ENCODE peak calls at places on chromosomes 13 and 19, in seven cellular contexts. F, A, E, G, X, S and P are unnamed samples. For H3K4me1, the result is how much of the 10 kb centered on the place peaks cover.

GRCh38 chr19:58366576-58367430 is 4.3 kb upstream of the ZNF497 start:
- DNase-seq in F (no peak), A (no peak), E (no peak), G (no peak), X (no peak), S (no peak), P (no peak)

GRCh38 chr13:39765801-39766463 is 110.5 kb downstream of the COG6 start:
- DNase-seq in F (no peak), A (peak), E (no peak), G (no peak), X (peak), S (no peak), P (peak)

GRCh38 chr19:2820112-2820702 is 539 bp downstream of the ZNF554 start:
- DNase-seq in F (no peak), A (no peak), E (no peak), G (no peak), X (no peak), S (no peak), P (no peak)

GRCh38 chr13:23678768-23679167 is 108.6 kb downstream of the TNFRSF19 start:
- DNase-seq in F (no peak), A (no peak), E (no peak), G (no peak), X (no peak), S (no peak), P (no peak)

GRCh38 chr19:428144-428543 is 19.2 kb upstream of the C2CD4C start:
- DNase-seq in F (no peak), A (no peak), E (no peak), G (peak), X (no peak), S (no peak), P (no peak)

GRCh38 chr13:109314101-109314500 is 472.3 kb downstream of the IRS2 start:
- DNase-seq in F (no peak), A (no peak), E (peak), G (no peak), X (no peak), S (no peak), P (no peak)

GRCh38 chr13:24074687-24075086 is 85.8 kb upstream of the SPATA13 start:
- DNase-seq in F (no peak), A (peak), E (no peak), G (no peak), X (no peak), S (no peak), P (no peak)

GRCh38 chr19:54335979-54336892 is 2.7 kb downstream of the LILRA4 start:
- DNase-seq in F (no peak), A (no peak), E (no peak), G (no peak), X (no peak), S (no peak), P (no peak)

GRCh38 chr19:10194500-10195198 is at the start of gene DNMT1:
- DNase-seq in F (peak), A (peak), E (peak), G (peak), X (peak), S (peak), P (peak)

GRCh38 chr19:36182612-36183454 is 30.6 kb upstream of the COX7A1 start:
- DNase-seq in F (no peak), A (no peak), E (no peak), G (no peak), X (no peak), S (no peak), P (no peak)

GRCh38 chr19:13100871-13101589 is 1.6 kb downstream of the LYL1 start:
- DNase-seq in F (no peak), A (no peak), E (no peak), G (no peak), X (no peak), S (no peak), P (peak)

GRCh38 chr19:38417544-38418506 is 8.2 kb downstream of the RASGRP4 start:
- DNase-seq in F (peak), A (peak), E (no peak), G (peak), X (peak), S (no peak), P (no peak)

GRCh38 chr13:44573790-44574465 is 2.2 kb downstream of the TSC22D1 start:
- DNase-seq in F (peak), A (peak), E (no peak), G (no peak), X (no peak), S (no peak), P (no peak)

GRCh38 chr13:57250472-57250871 is 83.5 kb downstream of the PRR20E start:
- DNase-seq in F (no peak), A (no peak), E (no peak), G (no peak), X (no peak), S (no peak), P (no peak)

GRCh38 chr19:17404015-17404414 is 1.4 kb downstream of the BST2 start:
- DNase-seq in F (no peak), A (no peak), E (no peak), G (no peak), X (no peak), S (no peak), P (no peak)

GRCh38 chr19:45632468-45633196 is 6.6 kb downstream of the EML2 start:
- DNase-seq in F (peak), A (peak), E (no peak), G (peak), X (peak), S (no peak), P (peak)

GRCh38 chr19:58229255-58229639 is 533 bp downstream of the ZNF544 start:
- DNase-seq in F (peak), A (no peak), E (no peak), G (no peak), X (no peak), S (no peak), P (no peak)

GRCh38 chr13:26529441-26529840 is 28.0 kb upstream of the WASF3 start:
- DNase-seq in F (no peak), A (peak), E (no peak), G (no peak), X (no peak), S (peak), P (peak)

GRCh38 chr13:114154476-114154875 is 22.1 kb upstream of the RASA3 start:
- DNase-seq in F (no peak), A (no peak), E (no peak), G (no peak), X (no peak), S (no peak), P (no peak)

GRCh38 chr13:64723735-64724134 is 2506.4 kb downstream of the PCDH9 start:
- DNase-seq in F (peak), A (no peak), E (no peak), G (no peak), X (no peak), S (peak), P (no peak)

GRCh38 chr13:112140366-112140765 is 73.4 kb downstream of the SOX1 start:
- DNase-seq in F (no peak), A (peak), E (no peak), G (no peak), X (no peak), S (no peak), P (no peak)

GRCh38 chr13:56953965-56954364 is 186.8 kb upstream of the PRR20A start:
- DNase-seq in F (no peak), A (no peak), E (no peak), G (no peak), X (no peak), S (no peak), P (no peak)

GRCh38 chr13:62280590-62280989 is 864.9 kb upstream of the PCDH20 start:
- DNase-seq in F (no peak), A (no peak), E (no peak), G (no peak), X (no peak), S (no peak), P (no peak)

GRCh38 chr13:46101002-46101401 is 3.8 kb downstream of the CPB2 start:
- DNase-seq in F (no peak), A (no peak), E (no peak), G (no peak), X (no peak), S (no peak), P (no peak)

GRCh38 chr19:46107371-46107770 is 17.1 kb downstream of the IGFL3 start:
- DNase-seq in F (no peak), A (no peak), E (no peak), G (no peak), X (no peak), S (no peak), P (no peak)

GRCh38 chr13:23859904-23860303 is 29.3 kb downstream of the MIPEP start:
- DNase-seq in F (no peak), A (no peak), E (no peak), G (no peak), X (no peak), S (no peak), P (no peak)

GRCh38 chr13:91144054-91144453 is 203.4 kb upstream of the MIR17HG start:
- DNase-seq in F (no peak), A (no peak), E (no peak), G (no peak), X (no peak), S (no peak), P (no peak)

GRCh38 chr19:16446108-16447014 is 25.4 kb downstream of the EPS15L1 start:
- DNase-seq in F (no peak), A (no peak), E (no peak), G (no peak), X (no peak), S (no peak), P (no peak)

GRCh38 chr19:41795031-41795461 is 1.3 kb upstream of the CEACAM3 start:
- DNase-seq in F (peak), A (peak), E (no peak), G (no peak), X (no peak), S (peak), P (no peak)

GRCh38 chr13:29887651-29888050 is 37.2 kb upstream of the UBL3 start:
- DNase-seq in F (no peak), A (no peak), E (peak), G (no peak), X (no peak), S (no peak), P (no peak)

GRCh38 chr19:19257137-19257536 is 16.0 kb downstream of the TM6SF2 start:
- DNase-seq in F (no peak), A (no peak), E (no peak), G (no peak), X (no peak), S (no peak), P (no peak)

GRCh38 chr19:44282846-44283245 is 22.0 kb downstream of the ZNF235 start:
- DNase-seq in F (no peak), A (no peak), E (no peak), G (no peak), X (no peak), S (no peak), P (no peak)

GRCh38 chr19:808176-808741 is 11.0 kb downstream of the PTBP1 start:
- DNase-seq in F (no peak), A (no peak), E (no peak), G (no peak), X (no peak), S (no peak), P (peak)

GRCh38 chr13:112065867-112066623 is 904 bp upstream of the SOX1 start:
- DNase-seq in F (no peak), A (no peak), E (peak), G (no peak), X (no peak), S (no peak), P (no peak)

GRCh38 chr19:18057557-18057956 is 29.2 kb downstream of the IL12RB1 start:
- DNase-seq in F (no peak), A (peak), E (no peak), G (no peak), X (peak), S (no peak), P (no peak)

GRCh38 chr13:95184317-95184716 is 116.9 kb downstream of the ABCC4 start:
- DNase-seq in F (no peak), A (no peak), E (no peak), G (no peak), X (no peak), S (no peak), P (no peak)

GRCh38 chr13:95185851-95186250 is 115.4 kb downstream of the ABCC4 start:
- DNase-seq in F (no peak), A (no peak), E (no peak), G (no peak), X (no peak), S (no peak), P (no peak)

GRCh38 chr13:95188128-95188527 is 113.1 kb downstream of the ABCC4 start:
- DNase-seq in F (no peak), A (no peak), E (no peak), G (no peak), X (no peak), S (no peak), P (no peak)

GRCh38 chr13:95182570-95183285 is 118.5 kb downstream of the ABCC4 start:
- DNase-seq in F (no peak), A (no peak), E (no peak), G (no peak), X (no peak), S (no peak), P (no peak)

DNA sequence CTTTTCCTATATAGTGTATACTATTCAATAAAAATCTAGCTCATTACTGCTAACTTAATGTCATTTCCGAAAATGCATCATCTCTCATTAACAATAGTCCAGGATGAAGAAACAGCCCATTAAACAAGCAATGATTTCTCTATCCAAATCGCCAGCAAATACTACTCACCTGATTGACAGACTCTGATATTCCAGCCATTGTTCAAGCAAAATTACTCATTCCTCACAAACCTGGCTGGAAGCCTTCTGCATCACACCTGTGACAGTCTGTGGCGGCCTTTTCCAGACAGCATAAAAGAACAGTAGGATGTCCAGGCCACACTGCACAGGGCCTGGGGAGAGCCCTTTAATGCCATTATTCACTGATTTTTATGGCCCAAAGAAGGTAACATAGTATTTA is 115.9 kb downstream of the ABCC4 start:
- DNase-seq in F (no peak), A (no peak), E (no peak), G (no peak), X (no peak), S (no peak), P (no peak)
- TF ChIP-seq EP300 in F (no peak), A (no peak), E (no peak), G (no peak), X (no peak), S (no peak), P (no peak)

GRCh38 chr13:79830426-79830825 is 349.5 kb downstream of the NDFIP2 start:
- DNase-seq in F (no peak), A (no peak), E (no peak), G (no peak), X (no peak), S (no peak), P (no peak)

GRCh38 chr13:79833972-79834371 is 353.0 kb downstream of the NDFIP2 start:
- DNase-seq in F (no peak), A (no peak), E (no peak), G (no peak), X (no peak), S (no peak), P (no peak)

GRCh38 chr13:79830945-79831344 is 350.0 kb downstream of the NDFIP2 start:
- DNase-seq in F (no peak), A (no peak), E (no peak), G (no peak), X (no peak), S (no peak), P (no peak)

GRCh38 chr13:79829880-79830279 is 348.9 kb downstream of the NDFIP2 start:
- DNase-seq in F (no peak), A (no peak), E (no peak), G (no peak), X (no peak), S (no peak), P (no peak)

GRCh38 chr13:79831556-79831955 is 350.6 kb downstream of the NDFIP2 start:
- DNase-seq in F (no peak), A (no peak), E (no peak), G (no peak), X (no peak), S (no peak), P (no peak)
- TF ChIP-seq POLR2A in F (no peak), A (no peak), E (no peak), G (no peak), X (no peak), S (no peak), P (no peak)

DNA sequence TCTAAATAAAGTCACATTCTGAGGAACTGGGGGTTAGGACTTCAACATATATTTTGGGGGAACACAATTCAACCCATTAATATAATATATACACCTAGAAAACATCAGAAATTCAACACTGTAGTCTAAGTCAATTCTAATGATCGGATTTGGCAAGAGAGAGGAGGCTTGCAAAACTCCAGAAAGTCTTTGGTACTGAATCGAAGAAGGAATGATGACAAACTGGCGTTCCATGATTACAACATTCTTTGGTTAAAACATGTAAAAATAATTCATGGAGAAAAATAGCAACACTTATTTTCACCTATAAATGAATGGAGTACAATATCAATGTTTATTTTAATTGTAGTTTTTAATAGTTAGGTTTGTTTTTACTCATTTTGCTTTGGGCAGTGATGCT is 62.4 kb downstream of the MBNL2 start:
- DNase-seq in F (no peak), A (no peak), E (no peak), G (no peak), X (no peak), S (no peak), P (no peak)
- H3K4me1 ChIP-seq in F (half or more), A (under half), E (half or more), G (half or more), X (half or more), S (under half), P (under half)

GRCh38 chr13:97226788-97227627 is 4.9 kb downstream of the MBNL2 start:
- DNase-seq in F (no peak), A (peak), E (no peak), G (no peak), X (peak), S (no peak), P (no peak)
- TF ChIP-seq EP300 in F (no peak), A (no peak), E (no peak), G (no peak), X (no peak), S (peak), P (no peak)

GRCh38 chr13:88217372-88217771 is 546.2 kb downstream of the SLITRK5 start:
- DNase-seq in F (no peak), A (no peak), E (no peak), G (no peak), X (no peak), S (no peak), P (no peak)
- TF ChIP-seq POLR2A in F (no peak), A (no peak), E (no peak), G (no peak), X (no peak), S (no peak), P (no peak)